ENCODE peak calls at places on chromosomes 1 and 21, in five cellular contexts. N is tibial nerve; Y is psoas muscle; J is naive thymus-derived CD8-positive, alpha-beta T cell; Q is B cell. R is an unnamed sample.

GRCh38 chr1:189606795-189607476 is 870.7 kb downstream of the BRINP3 start:
- DNase-seq in N (no peak), Y (no peak), J (no peak), Q (no peak), R (peak; percentile 53)

GRCh38 chr1:1614204-1614953 is 921 bp upstream of the MIB2 start:
- DNase-seq in N (no peak), Y (peak; percentile 54), J (peak; percentile 77), Q (no peak), R (peak; percentile 38)

GRCh38 chr1:204771358-204771757 is 85.8 kb upstream of the LRRN2 start:
- DNase-seq in N (no peak), Y (no peak), J (no peak), Q (no peak), R (no peak)

GRCh38 chr1:192732787-192733186 is 76.1 kb upstream of the RGS2 start:
- DNase-seq in N (no peak), Y (no peak), J (no peak), Q (no peak), R (peak; percentile 19)

GRCh38 chr1:221947731-221948130 is 205.8 kb upstream of the DUSP10 start:
- DNase-seq in N (no peak), Y (no peak), J (no peak), Q (no peak), R (no peak)

GRCh38 chr1:93617670-93618488 is 63.8 kb downstream of the BCAR3 start:
- DNase-seq in N (no peak), Y (no peak), J (no peak), Q (no peak), R (no peak)

GRCh38 chr21:18369115-18369514 is 34.5 kb downstream of the TMPRSS15 start:
- DNase-seq in N (no peak), Y (no peak), J (no peak), Q (no peak), R (peak; percentile 49)

GRCh38 chr1:23951646-23952095 is 8.0 kb upstream of the PNRC2 start:
- DNase-seq in N (peak; percentile 16), Y (no peak), J (no peak), Q (no peak), R (peak; percentile 79)

GRCh38 chr1:14850563-14850962 is 252.1 kb downstream of the KAZN start:
- DNase-seq in N (no peak), Y (no peak), J (no peak), Q (no peak), R (no peak)

GRCh38 chr1:85621430-85621829 is 40.9 kb downstream of the CCN1 start:
- DNase-seq in N (no peak), Y (no peak), J (no peak), Q (no peak), R (no peak)

GRCh38 chr21:29022141-29022540 is 2.3 kb upstream of the USP16 start:
- DNase-seq in N (no peak), Y (no peak), J (peak; percentile 25), Q (no peak), R (no peak)

GRCh38 chr1:58866578-58866977 is 82.7 kb upstream of the JUN start:
- DNase-seq in N (no peak), Y (no peak), J (no peak), Q (no peak), R (no peak)

GRCh38 chr1:72891976-72892375 is 609.6 kb upstream of the NEGR1 start:
- DNase-seq in N (no peak), Y (no peak), J (no peak), Q (no peak), R (peak; percentile 15)

GRCh38 chr1:1946540-1946939 is 27.5 kb upstream of the TMEM52 start:
- DNase-seq in N (no peak), Y (peak; percentile 82), J (no peak), Q (no peak), R (no peak)

GRCh38 chr21:27110956-27111355 is 144.1 kb upstream of the ADAMTS5 start:
- DNase-seq in N (no peak), Y (no peak), J (no peak), Q (no peak), R (no peak)

GRCh38 chr1:36834586-36834985 is 199.7 kb downstream of the GRIK3 start:
- DNase-seq in N (no peak), Y (peak; percentile 12), J (no peak), Q (no peak), R (no peak)

GRCh38 chr21:34702341-34702807 is 33.6 kb downstream of the CLIC6 start:
- DNase-seq in N (peak; percentile 45), Y (peak; percentile 68), J (no peak), Q (no peak), R (peak; percentile 18)

GRCh38 chr1:235397733-235398132 is 30.5 kb downstream of the TBCE start:
- DNase-seq in N (no peak), Y (no peak), J (no peak), Q (no peak), R (peak; percentile 95)

GRCh38 chr1:145985502-145986439 is 10.6 kb downstream of the TXNIP start:
- DNase-seq in N (peak; percentile 69), Y (peak; percentile 89), J (no peak), Q (no peak), R (peak; percentile 94)

GRCh38 chr1:11774753-11775152 is 12.8 kb downstream of the C1orf167 start:
- DNase-seq in N (no peak), Y (no peak), J (no peak), Q (no peak), R (no peak)

GRCh38 chr1:87642581-87643129 is 314.0 kb downstream of the LMO4 start:
- DNase-seq in N (no peak), Y (no peak), J (no peak), Q (no peak), R (no peak)

GRCh38 chr1:198155253-198155652 is 1.5 kb upstream of the NEK7 start:
- DNase-seq in N (no peak), Y (no peak), J (no peak), Q (no peak), R (peak; percentile 68)

GRCh38 chr1:231694465-231695077 is 68.0 kb downstream of the DISC1 start:
- DNase-seq in N (no peak), Y (peak; percentile 54), J (no peak), Q (no peak), R (no peak)